ENCODE peak calls at places on chromosomes 4 and X, in nine cellular contexts. One of them, this sample, is unnamed.

GRCh38 chr4:95548738-95549245 is at the start of gene UNC5C:
- DNase-seq in Karpas-422: no peak
- DNase-seq in HCT116: no peak
- DNase-seq in T-helper 9 cell: no peak
- DNase-seq in RCC 7860: no peak
- DNase-seq in Caco-2: no peak
- DNase-seq in HT1080: peak; percentile 66
- DNase-seq in left ventricle myocardium inferior: peak; percentile 80
- DNase-seq in psoas muscle: peak; percentile 85
- DNase-seq in this sample: no peak

GRCh38 chr4:8048856-8049686 is 109.4 kb upstream of the AFAP1 start:
- DNase-seq in Karpas-422: no peak
- DNase-seq in HCT116: no peak
- DNase-seq in T-helper 9 cell: no peak
- DNase-seq in RCC 7860: no peak
- DNase-seq in Caco-2: no peak
- DNase-seq in HT1080: no peak
- DNase-seq in left ventricle myocardium inferior: no peak
- DNase-seq in psoas muscle: no peak
- DNase-seq in this sample: no peak

GRCh38 chr4:2961411-2962098 is 1.7 kb downstream of the NOP14 start:
- DNase-seq in Karpas-422: no peak
- DNase-seq in HCT116: no peak
- DNase-seq in T-helper 9 cell: no peak
- DNase-seq in RCC 7860: no peak
- DNase-seq in Caco-2: no peak
- DNase-seq in HT1080: no peak
- DNase-seq in left ventricle myocardium inferior: no peak
- DNase-seq in psoas muscle: no peak
- DNase-seq in this sample: no peak

GRCh38 chrX:47218920-47219815 is 687 bp downstream of the CDK16 start:
- DNase-seq in Karpas-422: peak; percentile 80
- DNase-seq in HCT116: no peak
- DNase-seq in T-helper 9 cell: peak; percentile 51
- DNase-seq in RCC 7860: no peak
- DNase-seq in Caco-2: peak; percentile 50
- DNase-seq in HT1080: peak; percentile 25
- DNase-seq in left ventricle myocardium inferior: peak; percentile 38
- DNase-seq in psoas muscle: peak; percentile 83
- DNase-seq in this sample: peak; percentile 27

GRCh38 chrX:14694631-14695030 is 165.3 kb downstream of the GLRA2 start:
- DNase-seq in Karpas-422: no peak
- DNase-seq in HCT116: no peak
- DNase-seq in T-helper 9 cell: no peak
- DNase-seq in RCC 7860: no peak
- DNase-seq in Caco-2: no peak
- DNase-seq in HT1080: peak; percentile 0
- DNase-seq in left ventricle myocardium inferior: no peak
- DNase-seq in psoas muscle: no peak
- DNase-seq in this sample: no peak

GRCh38 chrX:132272826-132273225 is 53.6 kb upstream of the RAP2C start:
- DNase-seq in Karpas-422: no peak
- DNase-seq in HCT116: no peak
- DNase-seq in T-helper 9 cell: no peak
- DNase-seq in RCC 7860: no peak
- DNase-seq in Caco-2: no peak
- DNase-seq in HT1080: no peak
- DNase-seq in left ventricle myocardium inferior: no peak
- DNase-seq in psoas muscle: no peak
- DNase-seq in this sample: no peak

GRCh38 chr4:148730766-148731165 is 288.6 kb upstream of the NR3C2 start:
- DNase-seq in Karpas-422: no peak
- DNase-seq in HCT116: no peak
- DNase-seq in T-helper 9 cell: no peak
- DNase-seq in RCC 7860: no peak
- DNase-seq in Caco-2: no peak
- DNase-seq in HT1080: no peak
- DNase-seq in left ventricle myocardium inferior: no peak
- DNase-seq in psoas muscle: no peak
- DNase-seq in this sample: no peak

GRCh38 chrX:123087326-123087725 is 96.8 kb upstream of the GRIA3 start:
- DNase-seq in Karpas-422: no peak
- DNase-seq in HCT116: no peak
- DNase-seq in T-helper 9 cell: no peak
- DNase-seq in RCC 7860: peak; percentile 29
- DNase-seq in Caco-2: no peak
- DNase-seq in HT1080: no peak
- DNase-seq in left ventricle myocardium inferior: no peak
- DNase-seq in psoas muscle: no peak
- DNase-seq in this sample: no peak

GRCh38 chr4:174283507-174284180 is at the start of the genes CEP44 and FBXO8:
- DNase-seq in Karpas-422: peak; percentile 76
- DNase-seq in HCT116: peak; percentile 72
- DNase-seq in T-helper 9 cell: peak; percentile 58
- DNase-seq in RCC 7860: peak; percentile 50
- DNase-seq in Caco-2: peak; percentile 70
- DNase-seq in HT1080: peak; percentile 72
- DNase-seq in left ventricle myocardium inferior: peak; percentile 63
- DNase-seq in psoas muscle: peak; percentile 86
- DNase-seq in this sample: peak; percentile 48

GRCh38 chr4:30744957-30745640 is 24.9 kb downstream of the PCDH7 start:
- DNase-seq in Karpas-422: no peak
- DNase-seq in HCT116: no peak
- DNase-seq in T-helper 9 cell: no peak
- DNase-seq in RCC 7860: no peak
- DNase-seq in Caco-2: no peak
- DNase-seq in HT1080: no peak
- DNase-seq in left ventricle myocardium inferior: no peak
- DNase-seq in psoas muscle: no peak
- DNase-seq in this sample: no peak

GRCh38 chr4:78220283-78220682 is 163.2 kb downstream of the FRAS1 start:
- DNase-seq in Karpas-422: no peak
- DNase-seq in HCT116: no peak
- DNase-seq in T-helper 9 cell: no peak
- DNase-seq in RCC 7860: no peak
- DNase-seq in Caco-2: no peak
- DNase-seq in HT1080: no peak
- DNase-seq in left ventricle myocardium inferior: no peak
- DNase-seq in psoas muscle: no peak
- DNase-seq in this sample: no peak

GRCh38 chr4:2058264-2059033 is 678 bp upstream of the NAT8L start:
- DNase-seq in Karpas-422: no peak
- DNase-seq in HCT116: no peak
- DNase-seq in T-helper 9 cell: no peak
- DNase-seq in RCC 7860: no peak
- DNase-seq in Caco-2: no peak
- DNase-seq in HT1080: no peak
- DNase-seq in left ventricle myocardium inferior: peak; percentile 9
- DNase-seq in psoas muscle: peak; percentile 48
- DNase-seq in this sample: no peak

GRCh38 chr4:99405433-99406115 is 29.6 kb downstream of the ADH7 start:
- DNase-seq in Karpas-422: peak; percentile 84
- DNase-seq in HCT116: peak; percentile 60
- DNase-seq in T-helper 9 cell: peak; percentile 46
- DNase-seq in RCC 7860: peak; percentile 48
- DNase-seq in Caco-2: peak; percentile 69
- DNase-seq in HT1080: peak; percentile 62
- DNase-seq in left ventricle myocardium inferior: peak; percentile 25
- DNase-seq in psoas muscle: peak; percentile 45
- DNase-seq in this sample: peak; percentile 19

GRCh38 chr4:39873823-39874222 is 103.9 kb downstream of the PDS5A start:
- DNase-seq in Karpas-422: no peak
- DNase-seq in HCT116: no peak
- DNase-seq in T-helper 9 cell: no peak
- DNase-seq in RCC 7860: no peak
- DNase-seq in Caco-2: no peak
- DNase-seq in HT1080: no peak
- DNase-seq in left ventricle myocardium inferior: no peak
- DNase-seq in psoas muscle: no peak
- DNase-seq in this sample: no peak